ENCODE peak calls at places on chromosomes 1 and 21, in seven cellular contexts. W, A, U, M, S, H and G are unnamed samples.
A peak's percentile ranks its signal among the peaks of the same experiment; 100 is the strongest.

GRCh38 chr1:117740461-117740860 is 134.6 kb downstream of the TENT5C start:
- DNase-seq in S (no peak), M (no peak), A (no peak), W (no peak), H (peak; percentile 5), U (no peak), G (no peak)

GRCh38 chr1:47827032-47827585 is 170.1 kb downstream of the TRABD2B start:
- DNase-seq in A (no peak), M (no peak), H (no peak), U (no peak), S (no peak), W (no peak), G (no peak)

GRCh38 chr1:66711420-66711819 is 40.8 kb upstream of the DYNLT5 start:
- DNase-seq in W (no peak), S (no peak), H (no peak), A (peak; percentile 35), M (no peak), U (no peak), G (no peak)

GRCh38 chr21:14864211-14865021 is 200.4 kb downstream of the NRIP1 start:
- DNase-seq in M (peak; percentile 77), S (no peak), W (peak; percentile 94), H (peak; percentile 46), A (peak; percentile 61), U (no peak), G (peak; percentile 81)

GRCh38 chr1:79323240-79324025 is 316.9 kb upstream of the ADGRL4 start:
- DNase-seq in S (no peak), M (no peak), H (no peak), U (peak; percentile 12), A (no peak), W (no peak), G (no peak)

GRCh38 chr1:92446990-92447681 is 39.6 kb downstream of the GFI1 start:
- DNase-seq in U (no peak), H (no peak), S (no peak), M (peak; percentile 20), A (no peak), W (no peak), G (no peak)

GRCh38 chr1:204578867-204579664 is 62.9 kb downstream of the MDM4 start:
- DNase-seq in H (no peak), M (peak; percentile 39), A (no peak), S (peak; percentile 65), U (no peak), W (no peak), G (no peak)

GRCh38 chr1:41493117-41493536 is 8.6 kb upstream of the EDN2 start:
- DNase-seq in H (peak; percentile 79), S (no peak), M (no peak), U (peak; percentile 59), A (no peak), W (no peak), G (no peak)

GRCh38 chr1:26132128-26132824 is 20.7 kb downstream of the PDIK1L start:
- DNase-seq in W (no peak), H (no peak), A (no peak), M (peak; percentile 60), S (no peak), U (no peak), G (peak; percentile 57)

GRCh38 chr1:194813109-194813508 is 1626.7 kb upstream of the B3GALT2 start:
- DNase-seq in M (no peak), H (peak; percentile 12), W (no peak), A (no peak), U (no peak), S (no peak), G (no peak)

GRCh38 chr1:33181038-33181861 is 593 bp downstream of the TRIM62 start:
- DNase-seq in M (peak; percentile 61), W (no peak), U (no peak), H (peak; percentile 69), A (peak; percentile 69), S (no peak), G (peak; percentile 78)

GRCh38 chr1:226220473-226221189 is 2.8 kb upstream of the MIXL1 start:
- DNase-seq in M (no peak), S (no peak), U (no peak), H (no peak), W (no peak), A (no peak), G (no peak)

DNA sequence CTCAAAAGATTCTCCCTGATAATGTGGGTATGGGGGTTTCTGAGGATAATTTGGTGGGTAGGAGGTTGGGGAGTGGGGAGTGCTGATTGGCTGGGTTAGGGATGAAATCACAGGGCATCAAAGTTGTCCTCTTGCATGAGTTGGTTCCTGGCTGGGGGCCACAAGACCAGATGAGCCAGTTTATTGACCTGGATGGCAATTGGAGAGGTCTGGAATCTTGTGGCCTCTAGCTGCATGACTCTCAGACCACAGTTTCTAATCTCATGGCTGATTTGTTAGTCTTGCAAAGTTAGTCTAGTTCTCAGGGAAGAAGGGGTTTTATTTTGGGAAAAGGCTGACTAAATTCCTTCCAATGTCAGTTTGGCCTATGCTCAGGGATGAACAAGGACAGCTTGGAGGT is 3.3 kb upstream of the GBP1 start:
- DNase-seq in H (no peak), W (no peak), U (no peak), A (no peak), M (no peak), S (no peak), G (no peak)
- TF ChIP-seq SP1 in H (no peak), W (no peak), U (no peak), A (no peak), M (no peak), S (no peak), G (no peak)

DNA sequence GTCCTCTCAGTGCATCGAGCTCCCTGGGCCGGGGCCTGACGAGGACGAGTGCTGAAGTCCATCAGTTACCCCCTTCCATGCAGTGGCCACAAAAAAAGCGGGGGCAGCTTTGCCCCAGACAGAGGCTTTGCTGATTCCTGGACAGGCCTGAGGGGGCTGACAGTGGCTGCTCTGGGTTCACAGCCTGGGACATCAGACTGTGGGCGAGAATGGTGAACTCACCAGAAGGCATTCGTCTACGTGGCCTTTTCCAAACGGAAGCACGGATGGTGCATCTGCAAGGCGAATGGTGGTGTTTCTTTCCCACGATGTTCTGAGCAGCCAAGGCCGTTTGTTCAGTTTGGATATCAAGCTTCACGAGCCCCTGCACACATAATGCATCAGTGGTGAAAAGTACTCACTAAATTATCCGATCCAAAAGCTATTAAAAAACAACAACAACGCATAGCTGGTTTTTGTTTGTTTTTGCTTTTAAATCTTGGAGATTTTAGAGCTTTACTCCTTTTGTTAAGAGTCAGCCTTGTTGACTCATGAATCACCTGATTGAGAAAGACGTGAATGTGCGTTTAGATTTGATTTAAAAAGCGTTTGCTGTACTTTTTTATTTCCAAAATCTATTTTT is 6.3 kb upstream of the ZBTB21 start:
- DNase-seq in W (no peak), S (no peak), H (no peak), M (no peak), A (no peak), U (no peak), G (no peak)
- TF ChIP-seq SP1 in W (no peak), S (no peak), H (no peak), M (no peak), A (no peak), U (no peak), G (no peak)

GRCh38 chr1:230074762-230075161 is 7.7 kb downstream of the GALNT2 start:
- DNase-seq in U (no peak), W (no peak), S (no peak), H (no peak), M (no peak), A (no peak), G (peak; percentile 32)

GRCh38 chr1:230072296-230072695 is 5.3 kb downstream of the GALNT2 start:
- DNase-seq in U (no peak), H (no peak), S (no peak), M (no peak), W (no peak), A (no peak), G (no peak)

GRCh38 chr1:230073371-230074035 is 6.5 kb downstream of the GALNT2 start:
- DNase-seq in S (no peak), U (no peak), H (no peak), A (no peak), M (no peak), W (no peak), G (no peak)

GRCh38 chr1:230072866-230073265 is 5.8 kb downstream of the GALNT2 start:
- DNase-seq in M (no peak), H (no peak), U (no peak), S (no peak), A (no peak), W (no peak), G (no peak)

GRCh38 chr1:230074270-230074669 is 7.2 kb downstream of the GALNT2 start:
- DNase-seq in W (no peak), U (no peak), M (no peak), H (no peak), A (no peak), S (no peak), G (no peak)
- TF ChIP-seq SP1 in W (no peak), U (no peak), M (no peak), H (no peak), A (no peak), S (no peak), G (no peak)

GRCh38 chr1:28259935-28260802 is 851 bp downstream of the SESN2 start:
- DNase-seq in W (no peak), M (peak; percentile 81), S (no peak), U (no peak), A (peak; percentile 78), H (peak; percentile 79), G (peak; percentile 86)
- TF ChIP-seq SP1 in W (no peak), M (no peak), S (no peak), U (no peak), A (no peak), H (no peak), G (no peak)

DNA sequence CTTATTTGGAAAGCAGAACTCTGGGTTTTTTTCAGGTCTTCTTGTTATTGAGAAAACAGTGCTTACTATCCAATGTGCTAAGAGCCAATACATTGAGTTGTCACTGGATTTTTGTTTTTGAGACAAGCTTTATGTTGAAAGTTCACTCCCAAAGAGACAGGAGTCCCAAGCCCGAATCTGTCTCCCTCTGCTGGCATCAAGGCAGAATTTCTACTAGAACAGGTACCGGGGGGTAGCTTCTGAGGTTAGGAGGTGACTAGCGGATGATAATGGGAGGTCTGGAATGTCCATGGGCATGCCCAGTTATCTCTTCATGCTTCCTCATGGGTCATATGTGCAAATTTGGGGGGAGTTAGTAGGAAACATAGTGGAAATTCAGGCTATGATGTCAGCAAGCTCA is 25.1 kb downstream of the ZNF124 start:
- DNase-seq in H (peak; percentile 58), M (no peak), W (peak; percentile 20), A (peak; percentile 6), U (no peak), S (no peak), G (peak; percentile 19)
- TF ChIP-seq SP1 in H (no peak), M (no peak), W (no peak), A (no peak), U (no peak), S (no peak), G (no peak)

DNA sequence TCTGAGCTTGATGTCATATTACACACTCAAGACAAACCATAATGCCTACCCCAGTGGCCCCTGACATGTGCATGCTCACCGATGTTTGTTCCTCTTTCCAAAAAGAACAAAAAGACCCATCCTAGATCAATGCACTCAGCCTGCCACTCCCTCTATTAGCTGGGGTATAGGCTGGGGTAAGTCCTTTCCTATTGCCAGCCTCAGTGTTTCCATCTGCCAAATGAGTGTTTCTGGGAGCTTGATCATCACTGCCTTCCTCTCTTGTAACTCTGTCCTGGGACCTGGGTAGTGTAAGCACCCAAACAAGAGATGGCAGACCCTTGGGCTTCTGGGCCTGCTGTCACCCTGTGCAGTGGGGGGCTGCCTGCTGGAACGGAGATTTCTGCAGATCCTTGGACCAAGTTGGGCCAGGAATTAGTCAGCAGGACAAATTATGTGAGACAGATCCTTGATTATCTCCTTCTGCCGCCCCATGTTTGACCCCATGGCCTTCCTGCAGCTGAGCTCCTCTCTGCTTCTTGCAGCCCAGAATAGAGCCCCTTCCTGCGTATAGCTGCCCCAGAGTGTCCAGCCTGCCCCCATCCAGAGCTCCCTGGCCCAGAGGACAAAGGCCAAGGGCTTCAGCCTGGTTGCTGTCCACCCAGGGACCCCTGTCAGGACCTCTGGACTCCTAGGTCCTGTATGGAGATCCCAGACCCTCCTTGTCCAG is 31.5 kb upstream of the LRP8 start:
- DNase-seq in A (no peak), H (no peak), W (no peak), M (no peak), S (no peak), U (no peak), G (no peak)
- TF ChIP-seq SP1 in A (no peak), H (no peak), W (no peak), M (no peak), S (no peak), U (no peak), G (no peak)